ENCODE peak calls at places on chromosomes 13 and 19, in four cellular contexts. One of them, this sample, is unnamed.
A peak's percentile ranks its signal among the peaks of the same experiment; 100 is the strongest.

GRCh38 chr13:99015606-99016520 is 38.0 kb upstream of the DOCK9 start:
- DNase-seq in SK-N-SH: no peak
- DNase-seq in H1: no peak
- DNase-seq in K562: no peak
- DNase-seq in this sample: no peak

GRCh38 chr13:41213919-41214318 is 19.6 kb upstream of the KBTBD7 start:
- DNase-seq in SK-N-SH: no peak
- DNase-seq in H1: no peak
- DNase-seq in K562: no peak
- DNase-seq in this sample: no peak

GRCh38 chr13:105914637-105915036 is 620.8 kb downstream of the EFNB2 start:
- DNase-seq in H1: no peak
- DNase-seq in SK-N-SH: no peak
- DNase-seq in K562: no peak
- DNase-seq in this sample: no peak

GRCh38 chr13:105642511-105642958 is 892.9 kb downstream of the EFNB2 start:
- DNase-seq in SK-N-SH: no peak
- DNase-seq in H1: no peak
- DNase-seq in K562: no peak
- DNase-seq in this sample: no peak

GRCh38 chr13:105069106-105069505 is 1466.4 kb downstream of the EFNB2 start:
- DNase-seq in H1: no peak
- DNase-seq in SK-N-SH: no peak
- DNase-seq in K562: no peak
- DNase-seq in this sample: no peak

GRCh38 chr13:101258071-101258470 is 158.2 kb downstream of the NALCN start:
- DNase-seq in K562: peak; percentile 6
- DNase-seq in H1: no peak
- DNase-seq in SK-N-SH: no peak
- DNase-seq in this sample: peak; percentile 24

GRCh38 chr13:79393564-79394249 is 12.3 kb downstream of the RBM26 start:
- DNase-seq in H1: no peak
- DNase-seq in SK-N-SH: no peak
- DNase-seq in K562: peak; percentile 45
- DNase-seq in this sample: no peak

GRCh38 chr13:74575729-74576125 is 441.5 kb upstream of the KLF12 start:
- DNase-seq in H1: peak; percentile 78
- DNase-seq in SK-N-SH: peak; percentile 90
- DNase-seq in K562: peak; percentile 73
- DNase-seq in this sample: no peak

GRCh38 chr19:42628411-42629135 is 33.8 kb upstream of the CEACAM8 start:
- DNase-seq in SK-N-SH: no peak
- DNase-seq in H1: no peak
- DNase-seq in K562: no peak
- DNase-seq in this sample: no peak

GRCh38 chr19:7850975-7851622 is 21.1 kb downstream of the EVI5L start:
- DNase-seq in K562: no peak
- DNase-seq in SK-N-SH: no peak
- DNase-seq in H1: no peak
- DNase-seq in this sample: no peak
- TF ChIP-seq SIN3A in K562: no peak
- TF ChIP-seq SIN3A in SK-N-SH: no peak
- TF ChIP-seq SIN3A in H1: no peak
- TF ChIP-seq SIN3A in this sample: no peak

DNA sequence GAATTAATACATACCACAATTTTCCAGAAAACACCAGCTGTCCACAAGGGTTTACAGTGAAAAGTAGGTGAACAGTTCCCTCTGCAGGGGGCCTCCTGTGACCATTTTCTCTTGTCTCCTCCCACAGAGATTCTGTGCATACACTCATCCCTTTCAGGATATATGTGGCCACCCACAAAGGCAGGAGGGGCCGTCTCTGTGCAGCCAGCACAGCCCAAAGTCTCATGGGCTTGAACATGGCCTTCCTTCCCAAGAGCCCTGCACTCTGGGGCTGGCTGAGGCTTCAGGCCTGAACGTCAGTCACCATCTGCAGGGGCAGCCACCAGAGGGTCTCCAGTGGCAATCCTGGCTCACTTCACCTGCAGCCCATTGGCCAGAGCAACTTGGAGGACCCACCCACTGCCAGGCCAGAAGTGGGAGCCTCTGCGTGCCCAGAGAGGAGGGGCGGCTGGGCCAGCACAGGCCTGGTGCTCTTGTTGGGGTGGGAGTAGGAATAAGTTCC is 25.2 kb downstream of the TMEM161A start:
- DNase-seq in SK-N-SH: peak; percentile 62
- DNase-seq in H1: peak; percentile 71
- DNase-seq in K562: peak; percentile 72
- DNase-seq in this sample: no peak
- H3K9me3 ChIP-seq in SK-N-SH: no peaks in the 10 kb centered on the region
- H3K9me3 ChIP-seq in H1: no peaks in the 10 kb centered on the region
- H3K9me3 ChIP-seq in K562: no peaks in the 10 kb centered on the region
- H3K9me3 ChIP-seq in this sample: no peaks in the 10 kb centered on the region

GRCh38 chr19:10852941-10853340 is 4.7 kb downstream of the C19orf38 start:
- DNase-seq in SK-N-SH: no peak
- DNase-seq in H1: no peak
- DNase-seq in K562: no peak
- DNase-seq in this sample: no peak

GRCh38 chr19:10858204-10858828 is 10.1 kb downstream of the C19orf38 start:
- DNase-seq in SK-N-SH: peak; percentile 69
- DNase-seq in H1: peak; percentile 78
- DNase-seq in K562: peak; percentile 53
- DNase-seq in this sample: no peak

GRCh38 chr19:10852098-10852800 is 4.0 kb downstream of the C19orf38 start:
- DNase-seq in SK-N-SH: no peak
- DNase-seq in H1: no peak
- DNase-seq in K562: no peak
- DNase-seq in this sample: no peak

GRCh38 chr19:10854350-10855089 is 6.3 kb downstream of the C19orf38 start:
- DNase-seq in H1: no peak
- DNase-seq in SK-N-SH: no peak
- DNase-seq in K562: no peak
- DNase-seq in this sample: no peak

DNA sequence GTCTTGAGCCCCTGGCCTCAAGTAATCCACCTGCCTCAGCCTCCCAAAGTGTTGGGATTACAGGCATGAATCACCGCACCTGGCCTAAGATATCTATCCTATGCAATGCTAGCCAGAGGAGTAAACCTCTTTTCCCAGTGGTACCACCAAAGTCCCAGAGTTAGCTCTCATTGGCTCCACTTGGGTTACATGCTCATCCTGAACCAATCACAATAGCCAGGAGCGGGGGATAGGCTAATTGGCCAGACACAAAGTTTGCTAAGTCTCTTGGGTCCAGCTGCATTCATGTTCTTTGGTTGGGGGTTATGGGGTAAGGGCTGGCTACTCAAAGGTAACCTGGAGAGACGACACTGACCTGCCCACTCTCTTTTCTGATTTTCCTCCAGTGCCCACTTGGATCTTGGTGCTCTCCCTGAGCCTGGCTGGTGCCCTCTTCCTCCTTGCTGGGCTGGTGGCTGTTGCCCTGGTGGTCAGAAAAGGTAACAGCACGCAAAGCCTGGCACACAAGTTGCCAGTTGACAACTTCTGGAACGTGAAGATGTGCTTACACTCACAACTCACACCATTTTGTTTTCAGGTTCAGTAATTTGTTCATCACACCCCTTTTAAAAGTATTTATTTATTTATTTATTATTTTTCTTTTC is 7.8 kb downstream of the C19orf38 start:
- DNase-seq in H1: peak; percentile 70
- DNase-seq in SK-N-SH: peak; percentile 48
- DNase-seq in K562: no peak
- DNase-seq in this sample: no peak
- TF ChIP-seq SIN3A in H1: no peak
- TF ChIP-seq SIN3A in SK-N-SH: no peak
- TF ChIP-seq SIN3A in K562: no peak
- TF ChIP-seq SIN3A in this sample: no peak

GRCh38 chr19:50333235-50333736 is 4.1 kb upstream of the KCNC3 start:
- DNase-seq in H1: peak; percentile 93
- DNase-seq in SK-N-SH: peak; percentile 87
- DNase-seq in K562: peak; percentile 98
- DNase-seq in this sample: peak; percentile 72

GRCh38 chr19:50332014-50332263 is 2.8 kb upstream of the KCNC3 start:
- DNase-seq in SK-N-SH: no peak
- DNase-seq in K562: no peak
- DNase-seq in H1: no peak
- DNase-seq in this sample: no peak

GRCh38 chr19:50331187-50332013 is 2.2 kb upstream of the KCNC3 start:
- DNase-seq in SK-N-SH: no peak
- DNase-seq in H1: peak; percentile 61
- DNase-seq in K562: peak; percentile 56
- DNase-seq in this sample: no peak

GRCh38 chr19:50333737-50334617 is 4.8 kb upstream of the KCNC3 start:
- DNase-seq in SK-N-SH: peak; percentile 98
- DNase-seq in H1: peak; percentile 94
- DNase-seq in K562: peak; percentile 90
- DNase-seq in this sample: no peak

GRCh38 chr19:50332264-50333038 is 3.3 kb upstream of the KCNC3 start:
- DNase-seq in K562: peak; percentile 43
- DNase-seq in H1: peak; percentile 66
- DNase-seq in SK-N-SH: no peak
- DNase-seq in this sample: no peak
- H3K9me3 ChIP-seq in K562: no peaks in the 10 kb centered on the region
- H3K9me3 ChIP-seq in H1: no peaks in the 10 kb centered on the region
- H3K9me3 ChIP-seq in SK-N-SH: no peaks in the 10 kb centered on the region
- H3K9me3 ChIP-seq in this sample: no peaks in the 10 kb centered on the region

GRCh38 chr13:112792511-112792910 is 102.7 kb downstream of the ATP11A start:
- DNase-seq in H1: peak; percentile 4
- DNase-seq in SK-N-SH: no peak
- DNase-seq in K562: no peak
- DNase-seq in this sample: no peak

GRCh38 chr13:112795277-112795676 is 105.4 kb downstream of the ATP11A start:
- DNase-seq in K562: no peak
- DNase-seq in SK-N-SH: no peak
- DNase-seq in H1: no peak
- DNase-seq in this sample: no peak

GRCh38 chr13:112791662-112792440 is 102.0 kb downstream of the ATP11A start:
- DNase-seq in SK-N-SH: no peak
- DNase-seq in K562: no peak
- DNase-seq in H1: peak; percentile 45
- DNase-seq in this sample: no peak

GRCh38 chr13:112793545-112794445 is 104.0 kb downstream of the ATP11A start:
- DNase-seq in SK-N-SH: no peak
- DNase-seq in K562: no peak
- DNase-seq in H1: no peak
- DNase-seq in this sample: no peak

DNA sequence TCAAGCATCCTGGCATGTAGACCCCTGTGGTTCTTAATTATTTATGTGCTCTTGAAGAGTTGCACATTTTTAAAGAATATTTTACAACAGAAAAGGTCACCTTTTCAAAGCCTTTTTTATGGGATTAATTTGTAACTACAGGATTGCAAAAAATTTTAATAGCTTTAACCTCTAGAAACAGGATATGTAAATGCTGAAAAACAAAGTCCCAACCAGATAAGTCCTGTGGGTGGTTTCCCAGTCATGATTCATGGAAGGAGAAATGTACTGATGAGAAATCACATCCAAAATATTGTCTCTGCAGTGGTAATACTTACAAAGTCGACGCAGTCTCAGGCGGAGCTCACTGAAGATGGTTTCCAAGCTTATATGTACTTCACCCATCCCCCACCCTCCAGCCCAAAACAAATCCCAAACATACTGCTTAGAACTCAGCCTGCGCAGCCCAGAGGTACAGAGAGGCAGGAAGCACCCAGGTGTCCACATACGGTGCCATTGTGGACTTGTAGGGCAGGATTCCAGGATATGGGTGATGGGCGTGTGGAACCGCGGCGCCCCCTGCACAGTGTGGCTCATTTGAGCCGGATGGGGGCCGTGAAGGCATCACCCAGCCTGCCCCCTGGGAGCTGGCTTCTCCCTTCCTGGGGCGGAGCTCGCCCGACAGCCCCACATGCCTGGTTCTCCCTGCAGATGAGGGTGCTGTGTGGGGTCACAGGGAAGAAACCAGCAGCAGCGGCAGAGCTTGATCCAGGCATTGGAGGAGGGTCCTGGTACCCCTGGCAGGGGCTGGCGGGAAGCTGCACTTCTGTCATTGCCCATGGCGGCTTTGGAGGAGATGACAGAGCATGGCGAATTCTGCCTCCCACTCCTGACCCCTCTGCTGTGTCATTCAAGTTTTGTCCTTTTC is 101.2 kb downstream of the ATP11A start:
- DNase-seq in K562: no peak
- DNase-seq in H1: peak; percentile 39
- DNase-seq in SK-N-SH: no peak
- DNase-seq in this sample: no peak
- TF ChIP-seq SIN3A in K562: no peak
- TF ChIP-seq SIN3A in H1: no peak
- TF ChIP-seq SIN3A in SK-N-SH: no peak
- TF ChIP-seq SIN3A in this sample: no peak

GRCh38 chr19:23345838-23346237 is 49.4 kb downstream of the ZNF91 start:
- DNase-seq in SK-N-SH: no peak
- DNase-seq in H1: peak; percentile 48
- DNase-seq in K562: peak; percentile 9
- DNase-seq in this sample: no peak
- H3K9me3 ChIP-seq in SK-N-SH: peaks cover 8% of the 10 kb centered on the region
- H3K9me3 ChIP-seq in H1: peaks cover 32% of the 10 kb centered on the region
- H3K9me3 ChIP-seq in K562: no peaks in the 10 kb centered on the region
- H3K9me3 ChIP-seq in this sample: peaks cover 29% of the 10 kb centered on the region

DNA sequence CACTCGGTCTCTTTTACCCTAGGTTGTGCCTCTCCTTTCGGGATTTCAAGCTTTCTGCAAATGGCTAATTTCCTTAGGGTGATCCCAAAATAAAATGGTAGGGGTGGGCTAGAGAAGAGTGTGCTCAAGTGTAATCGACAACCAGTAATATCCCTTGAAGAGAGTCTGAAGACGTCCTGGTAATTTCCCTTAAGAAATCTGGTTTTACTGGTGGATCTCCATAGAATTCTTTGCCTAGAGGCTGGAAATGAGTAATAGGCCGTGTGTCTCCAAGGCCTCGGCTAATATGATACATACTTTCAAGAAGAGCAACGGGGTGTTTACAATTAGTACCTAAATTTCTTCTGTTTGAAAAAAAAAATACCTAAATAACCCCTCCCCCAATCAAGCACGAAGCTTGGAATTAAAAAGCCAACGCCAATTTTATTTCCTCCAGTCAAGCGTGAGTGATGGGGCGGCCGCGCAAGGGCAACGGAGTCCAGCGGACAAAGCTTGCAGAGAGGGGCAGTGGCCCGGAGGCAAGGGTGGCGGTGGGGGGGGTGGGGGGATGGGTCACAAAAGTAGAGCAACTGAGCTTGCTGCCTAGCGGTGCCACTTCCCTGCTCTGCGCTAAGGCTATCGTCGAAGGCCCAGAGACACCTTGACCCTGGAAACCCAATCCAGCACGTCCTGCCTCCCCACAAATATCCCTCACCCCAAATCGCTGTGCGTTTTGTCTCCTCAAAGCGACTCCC is 7.8 kb downstream of the SOX21 start:
- DNase-seq in K562: no peak
- DNase-seq in H1: peak; percentile 69
- DNase-seq in SK-N-SH: peak; percentile 17
- DNase-seq in this sample: no peak
- TF ChIP-seq SIN3A in K562: no peak
- TF ChIP-seq SIN3A in H1: no peak
- TF ChIP-seq SIN3A in SK-N-SH: no peak
- TF ChIP-seq SIN3A in this sample: no peak

GRCh38 chr19:31118926-31119325 is 230.3 kb downstream of the TSHZ3 start:
- DNase-seq in K562: no peak
- DNase-seq in H1: no peak
- DNase-seq in SK-N-SH: no peak
- DNase-seq in this sample: no peak
- H3K9me3 ChIP-seq in K562: no peaks in the 10 kb centered on the region
- H3K9me3 ChIP-seq in H1: no peaks in the 10 kb centered on the region
- H3K9me3 ChIP-seq in SK-N-SH: no peaks in the 10 kb centered on the region
- H3K9me3 ChIP-seq in this sample: no peaks in the 10 kb centered on the region

GRCh38 chr13:43127827-43128226 is 104.4 kb downstream of the DNAJC15 start:
- DNase-seq in SK-N-SH: no peak
- DNase-seq in H1: no peak
- DNase-seq in K562: no peak
- DNase-seq in this sample: no peak
- TF ChIP-seq SIN3A in SK-N-SH: no peak
- TF ChIP-seq SIN3A in H1: no peak
- TF ChIP-seq SIN3A in K562: no peak
- TF ChIP-seq SIN3A in this sample: no peak

This sample was measured in Panc1.